ENCODE peak calls at places on chromosomes 1 and 21, in six cellular contexts. One of them, this sample, is unnamed.

GRCh38 chr1:30043731-30044408 is 679.5 kb downstream of the MATN1 start:
- DNase-seq in IMR-90: no peak
- DNase-seq in heart right ventricle: no peak
- DNase-seq in vagina: no peak
- DNase-seq in cardiac muscle cell: no peak
- DNase-seq in fibroblast of lung: no peak
- DNase-seq in this sample: no peak

GRCh38 chr1:247375747-247376146 is 40.2 kb upstream of the NLRP3 start:
- DNase-seq in IMR-90: no peak
- DNase-seq in heart right ventricle: no peak
- DNase-seq in vagina: no peak
- DNase-seq in cardiac muscle cell: no peak
- DNase-seq in fibroblast of lung: no peak
- DNase-seq in this sample: no peak

GRCh38 chr1:61193808-61194207 is 111.4 kb downstream of the NFIA start:
- DNase-seq in IMR-90: no peak
- DNase-seq in heart right ventricle: no peak
- DNase-seq in vagina: no peak
- DNase-seq in cardiac muscle cell: no peak
- DNase-seq in fibroblast of lung: no peak
- DNase-seq in this sample: no peak

GRCh38 chr1:77421504-77422233 is 139.8 kb downstream of the AK5 start:
- DNase-seq in IMR-90: no peak
- DNase-seq in heart right ventricle: no peak
- DNase-seq in vagina: no peak
- DNase-seq in cardiac muscle cell: no peak
- DNase-seq in fibroblast of lung: no peak
- DNase-seq in this sample: no peak

GRCh38 chr1:105894006-105894405 is 1162.5 kb upstream of the PRMT6 start:
- DNase-seq in IMR-90: peak; percentile 43
- DNase-seq in heart right ventricle: no peak
- DNase-seq in vagina: no peak
- DNase-seq in cardiac muscle cell: no peak
- DNase-seq in fibroblast of lung: no peak
- DNase-seq in this sample: no peak

GRCh38 chr1:4702927-4703326 is 48.5 kb downstream of the AJAP1 start:
- DNase-seq in IMR-90: no peak
- DNase-seq in heart right ventricle: no peak
- DNase-seq in vagina: no peak
- DNase-seq in cardiac muscle cell: no peak
- DNase-seq in fibroblast of lung: no peak
- DNase-seq in this sample: no peak

GRCh38 chr1:201990427-201990826 is 8.0 kb downstream of the RNPEP start:
- DNase-seq in IMR-90: no peak
- DNase-seq in heart right ventricle: peak; percentile 27
- DNase-seq in vagina: no peak
- DNase-seq in cardiac muscle cell: no peak
- DNase-seq in fibroblast of lung: no peak
- DNase-seq in this sample: no peak

GRCh38 chr1:59178339-59178744 is 118.6 kb upstream of the FGGY start:
- DNase-seq in IMR-90: peak; percentile 90
- DNase-seq in heart right ventricle: peak; percentile 39
- DNase-seq in vagina: peak; percentile 92
- DNase-seq in cardiac muscle cell: no peak
- DNase-seq in fibroblast of lung: peak; percentile 89
- DNase-seq in this sample: no peak

GRCh38 chr1:81571946-81572345 is 228.8 kb upstream of the ADGRL2 start:
- DNase-seq in IMR-90: no peak
- DNase-seq in heart right ventricle: no peak
- DNase-seq in vagina: no peak
- DNase-seq in cardiac muscle cell: no peak
- DNase-seq in fibroblast of lung: no peak
- DNase-seq in this sample: no peak

GRCh38 chr1:202248861-202249260 is 55.3 kb downstream of the LGR6 start:
- DNase-seq in IMR-90: no peak
- DNase-seq in heart right ventricle: no peak
- DNase-seq in vagina: no peak
- DNase-seq in cardiac muscle cell: no peak
- DNase-seq in fibroblast of lung: no peak
- DNase-seq in this sample: no peak

GRCh38 chr1:106889054-106889453 is 167.4 kb upstream of the PRMT6 start:
- DNase-seq in IMR-90: no peak
- DNase-seq in heart right ventricle: no peak
- DNase-seq in vagina: no peak
- DNase-seq in cardiac muscle cell: peak; percentile 47
- DNase-seq in fibroblast of lung: no peak
- DNase-seq in this sample: no peak

GRCh38 chr1:182217071-182217470 is 155.6 kb upstream of the ZNF648 start:
- DNase-seq in IMR-90: peak; percentile 5
- DNase-seq in heart right ventricle: no peak
- DNase-seq in vagina: no peak
- DNase-seq in cardiac muscle cell: no peak
- DNase-seq in fibroblast of lung: no peak
- DNase-seq in this sample: no peak

GRCh38 chr1:227429447-227430359 is 111.4 kb upstream of the CDC42BPA start:
- DNase-seq in IMR-90: peak; percentile 61
- DNase-seq in heart right ventricle: peak; percentile 26
- DNase-seq in vagina: no peak
- DNase-seq in cardiac muscle cell: no peak
- DNase-seq in fibroblast of lung: peak; percentile 22
- DNase-seq in this sample: no peak

GRCh38 chr21:20999567-21000169 is 1.5 kb downstream of the NCAM2 start:
- DNase-seq in IMR-90: peak; percentile 49
- DNase-seq in heart right ventricle: no peak
- DNase-seq in vagina: no peak
- DNase-seq in cardiac muscle cell: peak; percentile 65
- DNase-seq in fibroblast of lung: peak; percentile 73
- DNase-seq in this sample: no peak

DNA sequence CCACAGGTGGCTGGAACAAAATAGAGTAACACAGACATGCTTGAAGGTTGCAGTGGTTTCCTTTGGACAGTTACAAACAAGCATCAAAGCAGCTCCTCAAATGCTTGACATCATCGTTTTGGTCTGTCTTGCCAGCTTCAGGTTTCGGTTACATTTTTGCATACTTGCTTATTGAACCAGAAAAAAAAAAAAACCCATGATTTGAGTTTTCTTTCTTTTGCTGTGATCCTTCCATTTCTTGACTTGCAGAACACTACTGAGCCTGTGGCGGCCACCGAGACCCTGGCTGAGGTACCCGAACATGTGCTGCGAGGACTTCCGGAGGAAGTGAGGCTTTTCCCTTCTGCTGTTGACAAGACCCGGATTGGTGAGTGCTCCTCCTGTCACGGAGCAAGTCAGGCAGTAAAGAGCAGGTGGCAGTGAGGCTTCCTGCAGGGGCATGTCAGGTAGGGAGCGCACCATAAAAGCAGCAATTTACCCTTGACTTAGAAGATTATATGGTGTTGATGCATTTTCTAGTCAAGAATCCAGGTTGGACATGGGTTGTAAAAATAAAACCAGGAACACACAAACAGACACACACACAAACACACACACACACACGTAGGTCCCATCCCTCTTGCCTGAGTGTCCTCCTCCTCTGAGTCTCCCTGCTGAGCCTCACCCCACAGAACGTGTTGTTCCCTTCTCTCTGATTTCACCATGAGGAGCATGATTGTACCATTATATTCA is 30.9 kb downstream of the PRDM2 start:
- DNase-seq in IMR-90: peak; percentile 53
- DNase-seq in heart right ventricle: no peak
- DNase-seq in vagina: no peak
- DNase-seq in cardiac muscle cell: no peak
- DNase-seq in fibroblast of lung: no peak
- DNase-seq in this sample: no peak
- H3K4me3 ChIP-seq in IMR-90: no peak overlapping the region
- H3K4me3 ChIP-seq in heart right ventricle: no peak overlapping the region
- H3K4me3 ChIP-seq in vagina: no peak overlapping the region
- H3K4me3 ChIP-seq in cardiac muscle cell: no peak overlapping the region
- H3K4me3 ChIP-seq in fibroblast of lung: no peak overlapping the region
- H3K4me3 ChIP-seq in this sample: peak overlapping the region; percentile 11

DNA sequence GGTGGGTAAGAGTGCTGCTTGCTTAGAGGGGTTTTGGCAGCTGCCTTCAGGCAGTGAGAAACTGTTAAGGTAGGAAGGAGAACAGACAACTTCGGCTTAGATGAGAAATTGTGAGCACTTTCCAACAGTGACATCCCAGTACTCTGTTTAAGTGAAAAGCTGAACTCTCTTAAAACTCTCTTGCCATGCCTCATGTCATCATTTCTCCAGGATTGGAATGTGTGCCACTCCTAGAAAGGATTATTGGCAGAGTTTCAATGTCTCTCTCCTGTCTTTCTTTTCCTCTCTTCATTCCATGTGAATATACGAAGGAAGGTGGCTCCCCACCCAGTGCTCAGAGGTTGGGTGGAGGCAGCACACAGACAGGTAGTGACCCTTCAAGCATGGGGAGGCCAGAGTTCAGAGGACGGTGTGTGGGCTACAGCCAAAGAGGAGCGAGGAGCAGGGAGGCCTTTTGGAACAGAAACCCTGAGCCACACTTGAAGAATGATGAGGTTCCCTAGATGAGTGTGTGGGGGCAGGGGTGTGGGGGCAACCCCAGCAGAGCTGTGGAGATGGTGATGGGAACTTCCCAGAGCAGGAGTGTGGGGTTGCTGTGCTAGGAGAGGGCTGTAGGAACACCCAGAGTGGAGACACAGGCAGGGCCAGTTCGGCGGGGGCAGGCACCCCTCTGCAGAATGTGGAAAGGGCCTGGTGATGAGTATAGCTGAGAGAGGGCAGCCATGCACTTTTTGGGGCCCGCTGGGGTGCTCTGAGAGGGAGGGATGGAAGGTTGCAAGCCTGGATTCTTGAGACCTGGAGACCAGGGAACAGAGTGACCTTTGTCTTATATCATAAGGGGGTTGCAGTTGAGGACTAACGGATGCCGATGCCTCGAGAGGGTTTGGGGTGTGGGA is 58.8 kb downstream of the GALNT2 start:
- DNase-seq in IMR-90: peak; percentile 29
- DNase-seq in heart right ventricle: no peak
- DNase-seq in vagina: no peak
- DNase-seq in cardiac muscle cell: no peak
- DNase-seq in fibroblast of lung: no peak
- DNase-seq in this sample: no peak
- H3K4me1 ChIP-seq in IMR-90: peaks cover 24% of the 10 kb centered on the region
- H3K4me1 ChIP-seq in heart right ventricle: peaks cover 5% of the 10 kb centered on the region
- H3K4me1 ChIP-seq in vagina: peaks cover 37% of the 10 kb centered on the region
- H3K4me1 ChIP-seq in cardiac muscle cell: peaks cover 73% of the 10 kb centered on the region
- H3K4me1 ChIP-seq in fibroblast of lung: peaks cover 9% of the 10 kb centered on the region
- H3K4me1 ChIP-seq in this sample: no peaks in the 10 kb centered on the region

GRCh38 chr1:186849271-186849671 is 20.5 kb downstream of the PLA2G4A start:
- DNase-seq in IMR-90: no peak
- DNase-seq in heart right ventricle: no peak
- DNase-seq in vagina: no peak
- DNase-seq in cardiac muscle cell: no peak
- DNase-seq in fibroblast of lung: no peak
- DNase-seq in this sample: no peak

GRCh38 chr1:186845581-186846210 is 16.9 kb downstream of the PLA2G4A start:
- DNase-seq in IMR-90: no peak
- DNase-seq in heart right ventricle: no peak
- DNase-seq in vagina: no peak
- DNase-seq in cardiac muscle cell: no peak
- DNase-seq in fibroblast of lung: no peak
- DNase-seq in this sample: no peak

GRCh38 chr1:186843931-186844330 is 15.2 kb downstream of the PLA2G4A start:
- DNase-seq in IMR-90: no peak
- DNase-seq in heart right ventricle: no peak
- DNase-seq in vagina: no peak
- DNase-seq in cardiac muscle cell: no peak
- DNase-seq in fibroblast of lung: no peak
- DNase-seq in this sample: no peak

GRCh38 chr1:186849824-186850223 is 21.1 kb downstream of the PLA2G4A start:
- DNase-seq in IMR-90: peak; percentile 32
- DNase-seq in heart right ventricle: no peak
- DNase-seq in vagina: no peak
- DNase-seq in cardiac muscle cell: no peak
- DNase-seq in fibroblast of lung: peak; percentile 2
- DNase-seq in this sample: no peak

DNA sequence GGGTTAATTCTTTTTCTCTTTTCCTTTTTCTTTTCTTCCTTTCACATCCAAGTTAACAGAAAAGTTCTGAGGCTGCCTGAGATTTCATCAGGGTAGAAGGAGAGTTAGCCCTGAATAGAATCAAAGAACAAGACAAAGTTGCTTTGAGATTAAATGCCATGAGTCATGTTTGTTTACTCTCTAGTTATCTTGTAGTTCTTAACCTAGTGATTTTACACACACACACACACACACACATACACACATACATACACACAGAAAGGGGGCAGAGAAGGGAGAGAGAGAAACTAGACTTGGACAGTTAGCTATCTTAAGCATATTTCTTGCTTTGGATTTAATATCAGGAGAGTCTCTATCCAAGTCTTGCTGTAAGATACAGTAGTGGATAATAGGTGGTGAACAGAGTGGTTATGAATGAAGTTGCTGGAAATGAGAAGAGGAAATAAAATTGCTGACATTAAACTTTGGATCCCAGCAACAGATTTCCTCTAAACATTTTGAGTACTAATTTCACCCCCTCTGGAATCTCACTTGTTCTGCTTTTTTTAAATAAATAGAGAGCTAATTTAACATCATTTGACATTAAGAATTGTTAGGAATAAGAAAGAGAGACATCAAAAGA is 19.9 kb downstream of the PLA2G4A start:
- DNase-seq in IMR-90: peak; percentile 21
- DNase-seq in heart right ventricle: no peak
- DNase-seq in vagina: no peak
- DNase-seq in cardiac muscle cell: no peak
- DNase-seq in fibroblast of lung: no peak
- DNase-seq in this sample: no peak
- H3K4me3 ChIP-seq in IMR-90: no peak overlapping the region
- H3K4me3 ChIP-seq in heart right ventricle: no peak overlapping the region
- H3K4me3 ChIP-seq in vagina: no peak overlapping the region
- H3K4me3 ChIP-seq in cardiac muscle cell: no peak overlapping the region
- H3K4me3 ChIP-seq in fibroblast of lung: no peak overlapping the region
- H3K4me3 ChIP-seq in this sample: no peak overlapping the region

DNA sequence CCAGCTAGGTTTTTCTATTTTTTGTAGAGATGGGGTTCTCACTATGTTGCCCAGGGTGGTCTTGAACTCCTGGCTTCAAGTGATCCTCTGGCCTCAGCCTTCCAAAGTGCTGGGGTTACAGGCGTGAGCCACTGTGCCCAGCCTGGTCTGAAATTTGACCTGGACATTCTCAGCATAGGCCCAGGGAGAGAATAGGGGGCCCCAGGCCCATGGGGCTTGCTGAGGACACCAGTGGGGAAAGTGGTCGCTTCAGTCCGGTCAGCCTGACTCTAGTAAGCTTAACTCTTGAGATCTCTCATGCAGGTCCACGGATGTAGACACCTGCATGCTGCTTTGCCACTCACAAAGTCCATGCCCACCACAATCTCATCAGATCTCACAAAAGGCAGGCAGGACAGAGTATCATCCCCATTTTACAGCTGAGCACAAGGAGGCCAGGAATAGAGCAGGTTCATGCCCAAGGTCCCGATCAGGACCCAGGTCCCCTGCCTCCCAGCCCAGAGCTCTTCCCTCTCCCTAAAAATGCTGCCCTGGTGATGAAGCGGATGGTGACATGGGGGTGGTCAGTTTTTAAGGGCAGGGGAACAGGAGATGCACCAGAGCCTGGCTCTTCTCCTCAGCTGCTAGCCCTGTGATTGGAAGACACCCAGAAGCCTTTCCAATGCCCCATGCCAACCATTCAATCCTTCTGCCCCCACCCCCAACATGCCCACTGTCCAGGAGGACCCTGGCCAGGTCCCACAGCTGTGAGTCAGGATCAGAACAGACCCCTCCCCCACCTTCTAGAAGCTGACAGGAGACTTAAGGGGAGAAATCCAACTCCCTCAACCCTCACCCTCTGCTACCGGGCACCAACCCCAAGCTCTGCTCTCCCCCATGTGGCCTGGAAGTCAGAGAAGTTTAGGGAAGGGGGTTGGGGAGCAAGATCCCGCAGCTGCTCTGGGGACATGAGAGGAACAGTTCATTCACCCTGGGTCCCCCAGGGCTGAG is 1.8 kb downstream of the FHL3 start:
- DNase-seq in IMR-90: peak; percentile 41
- DNase-seq in heart right ventricle: no peak
- DNase-seq in vagina: no peak
- DNase-seq in cardiac muscle cell: no peak
- DNase-seq in fibroblast of lung: peak; percentile 46
- DNase-seq in this sample: no peak
- H3K4me1 ChIP-seq in IMR-90: peaks cover 33% of the 10 kb centered on the region
- H3K4me1 ChIP-seq in heart right ventricle: peaks cover 46% of the 10 kb centered on the region
- H3K4me1 ChIP-seq in vagina: peaks cover 64% of the 10 kb centered on the region
- H3K4me1 ChIP-seq in cardiac muscle cell: peaks cover 38% of the 10 kb centered on the region
- H3K4me1 ChIP-seq in fibroblast of lung: peaks cover 31% of the 10 kb centered on the region
- H3K4me1 ChIP-seq in this sample: peaks cover 5% of the 10 kb centered on the region

This sample was measured in breast epithelium.